ENCODE peak calls at places on chromosomes 3 and 15, in five cellular contexts. A is A172, X is activated T-cell treated with anti-CD3 and anti-CD28 coated beads for 48 hours, U is fibroblast of mammary gland, C is HFFc6. B is an unnamed sample.

GRCh38 chr3:66407281-66408218 is 93.3 kb downstream of the LRIG1 start:
- DNase-seq in U (peak; percentile 67), C (peak; percentile 15), A (peak; percentile 51), X (peak; percentile 68), B (peak; percentile 28)

GRCh38 chr3:26049956-26050355 is 260.1 kb downstream of the OXSM start:
- DNase-seq in U (no peak), X (no peak), A (no peak), C (no peak), B (no peak)

GRCh38 chr3:194711913-194712312 is 26.2 kb downstream of the FAM43A start:
- DNase-seq in X (no peak), C (peak; percentile 92), A (peak; percentile 100), U (peak; percentile 82), B (peak; percentile 99)

GRCh38 chr3:194184265-194184751 is 48.4 kb downstream of the HES1 start:
- DNase-seq in U (no peak), C (no peak), X (no peak), A (no peak), B (no peak)

GRCh38 chr3:133834621-133835417 is 29.2 kb downstream of the SRPRB start:
- DNase-seq in A (no peak), C (no peak), X (no peak), U (no peak), B (no peak)

GRCh38 chr15:38255690-38256089 is 3.1 kb downstream of the SPRED1 start:
- DNase-seq in C (no peak), U (no peak), X (no peak), A (no peak), B (no peak)

GRCh38 chr15:75200765-75201608 is 695 bp upstream of the C15orf39 start:
- DNase-seq in U (no peak), A (no peak), C (no peak), X (no peak), B (peak; percentile 86)

GRCh38 chr3:54846085-54846484 is 81.8 kb downstream of the LRTM1 start:
- DNase-seq in X (no peak), C (no peak), A (no peak), U (no peak), B (no peak)

GRCh38 chr3:188624384-188624783 is 470.4 kb downstream of the LPP start:
- DNase-seq in U (peak; percentile 61), X (no peak), C (peak; percentile 75), A (no peak), B (no peak)

GRCh38 chr3:197746801-197747237 is 2.9 kb upstream of the FYTTD1 start:
- DNase-seq in X (no peak), U (no peak), A (no peak), C (no peak), B (no peak)

GRCh38 chr3:37492977-37493471 is 318.6 kb upstream of the LRRFIP2 start:
- DNase-seq in X (no peak), U (peak; percentile 58), A (no peak), C (no peak), B (no peak)

GRCh38 chr3:8893001-8893400 is 70.3 kb downstream of the RAD18 start:
- DNase-seq in U (no peak), C (no peak), X (no peak), A (no peak), B (no peak)

GRCh38 chr3:153029350-153029749 is 132.7 kb upstream of the RAP2B start:
- DNase-seq in U (peak; percentile 73), C (peak; percentile 22), A (no peak), X (no peak), B (no peak)

GRCh38 chr15:99514306-99514705 is 51.5 kb upstream of the MEF2A start:
- DNase-seq in C (no peak), A (no peak), U (no peak), X (no peak), B (no peak)

B was measured in SW480.